ENCODE peak calls at places on chromosome 16, in five cellular contexts. T is transverse colon, I is body of pancreas, Y is heart left ventricle, N is upper lobe of right lung. O is an unnamed sample. For H3K4me1 and H3K27me3, the result is how much of the 10 kb centered on the place peaks cover.

GRCh38 chr16:47861999-47862398 is 293.8 kb downstream of the ABCC12 start:
- DNase-seq in Y (no peak), I (no peak), T (no peak), N (no peak), O (no peak)

GRCh38 chr16:86461037-86461436 is 49.3 kb upstream of the FOXF1 start:
- DNase-seq in I (no peak), N (no peak), Y (no peak), T (no peak), O (no peak)

GRCh38 chr16:68790130-68790761 is 53.1 kb upstream of the TANGO6 start:
- DNase-seq in I (peak), N (no peak), T (peak), Y (no peak), O (peak)

GRCh38 chr16:68227850-68228553 is 7.9 kb downstream of the ESRP2 start:
- DNase-seq in N (no peak), Y (no peak), T (no peak), I (peak), O (no peak)

GRCh38 chr16:73735018-73735417 is 561.6 kb upstream of the PSMD7 start:
- DNase-seq in I (no peak), Y (no peak), N (no peak), T (no peak), O (no peak)

GRCh38 chr16:35744084-35744483 is 2284.7 kb downstream of the TP53TG3F start:
- DNase-seq in T (no peak), I (no peak), N (no peak), Y (no peak), O (no peak)

GRCh38 chr16:12901204-12901596 is 198 bp upstream of the SHISA9 start:
- DNase-seq in T (no peak), I (no peak), N (no peak), Y (no peak), O (no peak)

GRCh38 chr16:86261379-86261778 is 248.9 kb upstream of the FOXF1 start:
- DNase-seq in N (no peak), T (no peak), Y (no peak), I (no peak), O (peak)

GRCh38 chr16:51569204-51569911 is 418.3 kb upstream of the SALL1 start:
- DNase-seq in Y (no peak), T (no peak), N (no peak), I (no peak), O (no peak)

GRCh38 chr16:67632415-67633172 is 12.3 kb upstream of the CARMIL2 start:
- DNase-seq in T (no peak), Y (peak), I (no peak), N (no peak), O (no peak)

GRCh38 chr16:79349803-79350202 is 250.7 kb downstream of the MAF start:
- DNase-seq in Y (no peak), I (no peak), N (no peak), T (no peak), O (no peak)

GRCh38 chr16:4882633-4883285 is 35.5 kb downstream of the UBN1 start:
- DNase-seq in T (no peak), Y (peak), I (peak), N (no peak), O (no peak)

GRCh38 chr16:67399218-67399733 is 6.0 kb upstream of the TPPP3 start:
- DNase-seq in N (peak), T (no peak), I (peak), Y (peak), O (no peak)

GRCh38 chr16:60091076-60091475 is 1357.0 kb upstream of the GOT2 start:
- DNase-seq in T (no peak), I (no peak), N (no peak), Y (no peak), O (no peak)

GRCh38 chr16:12323007-12323699 is 346.6 kb downstream of the SNX29 start:
- DNase-seq in I (no peak), T (no peak), N (no peak), Y (no peak), O (no peak)

GRCh38 chr16:53498984-53499383 is 4.0 kb downstream of the AKTIP start:
- DNase-seq in Y (no peak), I (no peak), N (no peak), T (no peak), O (no peak)

GRCh38 chr16:46688101-46688656 is 799 bp downstream of the VPS35 start:
- DNase-seq in N (no peak), I (no peak), T (peak), Y (no peak), O (no peak)

GRCh38 chr16:87619360-87620200 is 17.3 kb downstream of the JPH3 start:
- DNase-seq in T (no peak), N (no peak), I (no peak), Y (no peak), O (no peak)

GRCh38 chr16:75745823-75746222 is 19.5 kb upstream of the CPHXL start:
- DNase-seq in Y (no peak), T (no peak), I (no peak), N (no peak), O (no peak)

GRCh38 chr16:78175287-78175686 is 75.8 kb downstream of the WWOX start:
- DNase-seq in Y (no peak), N (no peak), I (no peak), T (no peak), O (no peak)

GRCh38 chr16:67399749-67400704 is 6.7 kb upstream of the TPPP3 start:
- DNase-seq in T (no peak), Y (no peak), I (no peak), N (no peak), O (no peak)

GRCh38 chr16:83936581-83937165 is 16.4 kb upstream of the OSGIN1 start:
- DNase-seq in N (no peak), T (no peak), I (no peak), Y (no peak), O (no peak)

GRCh38 chr16:57700801-57701551 is 6.4 kb downstream of the DRC7 start:
- DNase-seq in I (peak), Y (no peak), T (no peak), N (no peak), O (peak)

GRCh38 chr16:23030001-23030400 is 119.3 kb downstream of the USP31 start:
- DNase-seq in T (no peak), N (no peak), I (no peak), Y (no peak), O (no peak)

GRCh38 chr16:66658143-66658859 is 38.2 kb downstream of the CMTM4 start:
- DNase-seq in Y (no peak), N (no peak), T (no peak), I (no peak), O (no peak)

GRCh38 chr16:58963479-58963878 is 229.4 kb upstream of the GOT2 start:
- DNase-seq in N (no peak), T (no peak), I (no peak), Y (no peak), O (no peak)

GRCh38 chr16:14050297-14051027 is 20.7 kb upstream of the MRTFB start:
- DNase-seq in T (no peak), I (no peak), Y (no peak), N (no peak), O (peak)

GRCh38 chr16:66918355-66918754 is 330 bp downstream of the CDH16 start:
- DNase-seq in N (no peak), I (no peak), T (no peak), Y (no peak), O (no peak)

GRCh38 chr16:65667013-65667578 is 545.2 kb upstream of the CDH11 start:
- DNase-seq in N (no peak), Y (no peak), I (no peak), T (no peak), O (peak)

GRCh38 chr16:714079-714478 is 839 bp upstream of the METRN start:
- DNase-seq in Y (no peak), N (no peak), T (no peak), I (no peak), O (no peak)

GRCh38 chr16:23164736-23165135 is 15.5 kb upstream of the USP31 start:
- DNase-seq in N (no peak), Y (no peak), T (no peak), I (no peak), O (no peak)

GRCh38 chr16:82016268-82016667 is 5.0 kb upstream of the SDR42E1 start:
- DNase-seq in Y (no peak), N (no peak), I (no peak), T (no peak), O (no peak)

GRCh38 chr16:12716658-12717057 is 87.0 kb downstream of the CPPED1 start:
- DNase-seq in N (no peak), T (no peak), I (no peak), Y (no peak), O (no peak)

GRCh38 chr16:80285089-80285488 is 255.7 kb upstream of the DYNLRB2 start:
- DNase-seq in I (no peak), T (no peak), Y (no peak), N (no peak), O (no peak)

GRCh38 chr16:83989300-83989699 is 21.3 kb downstream of the NECAB2 start:
- DNase-seq in Y (no peak), T (no peak), I (peak), N (no peak), O (no peak)

GRCh38 chr16:89317729-89318429 is 100.4 kb downstream of the ZNF778 start:
- DNase-seq in N (no peak), Y (peak), I (no peak), T (peak), O (no peak)

GRCh38 chr16:83942815-83943515 is 10.1 kb upstream of the OSGIN1 start:
- DNase-seq in Y (no peak), N (no peak), T (no peak), I (no peak), O (no peak)

GRCh38 chr16:85162478-85163277 is 50.4 kb upstream of the CIBAR2 start:
- DNase-seq in N (no peak), T (peak), I (no peak), Y (peak), O (no peak)

GRCh38 chr16:70476272-70477020 is 22.1 kb downstream of the FCSK start:
- DNase-seq in T (no peak), N (no peak), Y (no peak), I (peak), O (no peak)

GRCh38 chr16:28974007-28974436 is 556 bp upstream of the SPNS1 start:
- DNase-seq in I (peak), Y (peak), N (peak), T (peak), O (peak)

GRCh38 chr16:2711370-2712062 is 8.5 kb downstream of the PRSS27 start:
- DNase-seq in I (no peak), T (no peak), N (no peak), Y (no peak), O (no peak)
- H3K4me1 ChIP-seq in I (under half), T (under half), N (under half), Y (under half), O (under half)

DNA sequence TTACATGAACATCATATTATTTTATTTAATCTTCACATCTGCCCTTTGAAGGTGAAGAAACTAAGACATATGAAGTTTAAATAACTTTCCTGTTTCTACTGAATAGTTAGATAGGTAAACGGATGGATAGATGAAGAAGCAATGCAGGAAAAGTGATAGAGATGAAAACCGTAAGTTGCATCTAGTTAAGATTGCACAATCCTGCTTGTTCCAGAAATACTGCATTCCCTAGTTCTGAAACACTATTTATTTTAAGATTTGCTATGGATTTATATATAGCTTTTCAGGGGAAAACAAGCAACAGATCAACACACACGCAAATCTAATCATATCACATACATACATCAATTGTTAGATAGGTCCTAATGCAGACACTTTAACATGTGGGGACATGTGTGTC is 512.7 kb upstream of the C16orf82 start:
- DNase-seq in I (no peak), Y (no peak), N (no peak), T (no peak), O (no peak)
- H3K27me3 ChIP-seq in I (under half), Y (under half), N (under half), T (under half), O (under half)

GRCh38 chr16:3576211-3576610 is 992 bp downstream of the NLRC3 start:
- DNase-seq in I (no peak), T (no peak), N (no peak), Y (no peak), O (no peak)

GRCh38 chr16:3575491-3575890 is 1.7 kb downstream of the NLRC3 start:
- DNase-seq in Y (no peak), N (no peak), T (no peak), I (no peak), O (no peak)

GRCh38 chr16:3578121-3578520 is 918 bp upstream of the NLRC3 start:
- DNase-seq in T (peak), I (no peak), Y (no peak), N (no peak), O (no peak)

GRCh38 chr16:3578610-3579551 is 1.7 kb upstream of the NLRC3 start:
- DNase-seq in I (no peak), T (peak), Y (no peak), N (no peak), O (no peak)

DNA sequence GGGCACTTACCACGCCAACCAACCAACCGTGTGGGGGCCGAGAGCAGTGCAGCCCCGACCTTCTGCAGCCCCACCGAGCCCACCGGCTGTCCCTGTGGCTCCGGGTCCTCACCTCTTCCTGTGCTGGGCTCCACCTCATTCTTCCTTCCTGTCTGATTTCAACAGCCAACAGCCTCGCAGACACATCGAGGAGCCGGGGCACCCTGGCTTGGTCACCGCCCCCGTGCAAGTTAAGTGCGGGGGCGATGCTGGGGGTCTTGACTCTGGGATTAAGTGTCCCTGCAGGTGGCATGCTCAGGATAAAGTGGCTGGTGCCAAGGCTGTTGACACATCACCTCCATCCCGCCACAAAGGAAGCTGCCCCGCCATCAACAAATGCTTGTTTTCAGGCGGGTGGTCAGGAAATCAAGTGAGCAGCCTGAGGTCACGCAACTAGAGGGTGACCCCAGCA is at the start of gene NLRC3:
- DNase-seq in T (peak), N (no peak), Y (no peak), I (no peak), O (no peak)
- H3K4me3 ChIP-seq in T (no peak), N (peak), Y (peak), I (no peak), O (no peak)

GRCh38 chr16:21602785-21603184 is 3.4 kb downstream of the METTL9 start:
- DNase-seq in Y (no peak), N (no peak), T (no peak), I (no peak), O (no peak)
- H3K4me1 ChIP-seq in Y (under half), N (under half), T (under half), I (under half), O (under half)